ENCODE peak calls at places on chromosomes 13 and 19, in four cellular contexts. M is RCC 7860; B is NCI-H2107; F is stimulated activated CD4-positive, alpha-beta T cell treated with anti-CD3 and anti-CD28 coated beads, Interleukin-15, amount 100 ng/mL, for 24 hours. L is an unnamed sample.

GRCh38 chr13:60970736-60971135 is 444.9 kb downstream of the PCDH20 start:
- DNase-seq in M (no peak), B (no peak), F (no peak), L (no peak)

GRCh38 chr13:27911499-27911898 is 8.3 kb upstream of the PDX1 start:
- DNase-seq in M (no peak), B (no peak), F (no peak), L (no peak)

GRCh38 chr13:35388979-35389378 is 87.5 kb downstream of the MAB21L1 start:
- DNase-seq in M (no peak), B (no peak), F (no peak), L (peak; percentile 62)

GRCh38 chr19:22052644-22053013 is 345 bp downstream of the ZNF257 start:
- DNase-seq in M (no peak), B (no peak), F (peak; percentile 35), L (peak; percentile 0)

GRCh38 chr13:59247166-59247565 is 916.6 kb downstream of the DIAPH3 start:
- DNase-seq in M (no peak), B (no peak), F (no peak), L (no peak)

GRCh38 chr13:48232420-48233096 is 448 bp upstream of the ITM2B start:
- DNase-seq in M (peak; percentile 58), B (no peak), F (no peak), L (no peak)

GRCh38 chr19:50427997-50428425 is 4.7 kb upstream of the MYBPC2 start:
- DNase-seq in M (no peak), B (no peak), F (peak; percentile 56), L (peak; percentile 84)

GRCh38 chr13:31987535-31988170 is 43.9 kb upstream of the FRY start:
- DNase-seq in M (no peak), B (no peak), F (no peak), L (no peak)

GRCh38 chr19:11496391-11497163 is 9.1 kb downstream of the ZNF653 start:
- DNase-seq in M (peak; percentile 71), B (peak; percentile 17), F (peak; percentile 80), L (peak; percentile 86)

GRCh38 chr13:102591988-102592781 is 4.6 kb upstream of the TPP2 start:
- DNase-seq in M (peak; percentile 17), B (peak; percentile 31), F (peak; percentile 85), L (peak; percentile 70)

GRCh38 chr13:40132249-40132648 is 476.8 kb downstream of the COG6 start:
- DNase-seq in M (no peak), B (no peak), F (peak; percentile 41), L (no peak)

GRCh38 chr13:38954844-38955243 is 35.8 kb downstream of the STOML3 start:
- DNase-seq in M (no peak), B (no peak), F (no peak), L (no peak)

GRCh38 chr13:110610955-110611595 is 4.3 kb upstream of the NAXD start:
- DNase-seq in M (no peak), B (no peak), F (peak; percentile 19), L (no peak)

GRCh38 chr19:19337120-19337519 is 16.5 kb downstream of the MAU2 start:
- DNase-seq in M (no peak), B (no peak), F (no peak), L (no peak)

GRCh38 chr19:47679922-47680857 is 33.0 kb upstream of the EHD2 start:
- DNase-seq in M (no peak), B (no peak), F (no peak), L (no peak)

GRCh38 chr13:33347866-33348265 is 62.3 kb upstream of the STARD13 start:
- DNase-seq in M (no peak), B (no peak), F (no peak), L (no peak)

GRCh38 chr19:41870401-41870873 is 6.6 kb upstream of the CD79A start:
- DNase-seq in M (peak; percentile 63), B (no peak), F (peak; percentile 44), L (peak; percentile 29)

GRCh38 chr19:41999071-41999877 is 5.2 kb upstream of the ATP1A3 start:
- DNase-seq in M (no peak), B (no peak), F (peak; percentile 43), L (no peak)

GRCh38 chr13:20424959-20425358 is 100.7 kb downstream of the CRYL1 start:
- DNase-seq in M (peak; percentile 75), B (no peak), F (no peak), L (no peak)

GRCh38 chr19:18723871-18724377 is 40.4 kb downstream of the CRTC1 start:
- DNase-seq in M (no peak), B (no peak), F (no peak), L (no peak)

GRCh38 chr19:2277138-2277537 is 4.8 kb downstream of the PEAK3 start:
- DNase-seq in M (no peak), B (no peak), F (no peak), L (no peak)

GRCh38 chr19:32642771-32643170 is 32.2 kb downstream of the ANKRD27 start:
- DNase-seq in M (no peak), B (no peak), F (peak; percentile 74), L (no peak)